ENCODE peak calls at places on chromosomes 3 and 15, in five cellular contexts. J is activated T-cell treated with anti-CD3 and anti-CD28 coated beads, Interleukin-2, amount 50 U/mL, for 72 hours; P is EH; W is iris pigment epithelial cell; F is NCI-H1417. I is an unnamed sample.

GRCh38 chr3:96712792-96713191 is 101.6 kb upstream of the EPHA6 start:
- DNase-seq in F (no peak), J (no peak), W (no peak), P (no peak), I (no peak)

GRCh38 chr3:25080461-25080860 is 347.6 kb upstream of the RARB start:
- DNase-seq in W (peak), F (no peak), J (no peak), P (peak), I (peak)

GRCh38 chr15:38145671-38146111 is 106.9 kb upstream of the SPRED1 start:
- DNase-seq in F (no peak), P (no peak), W (no peak), J (no peak), I (no peak)

GRCh38 chr3:78268716-78269668 is 1229.1 kb downstream of the ROBO2 start:
- DNase-seq in F (no peak), P (peak), W (no peak), J (no peak), I (no peak)

GRCh38 chr3:135172191-135172869 is 377.3 kb downstream of the EPHB1 start:
- DNase-seq in F (no peak), P (no peak), W (no peak), J (no peak), I (no peak)

GRCh38 chr15:94352940-94353820 is 121.8 kb downstream of the MCTP2 start:
- DNase-seq in J (no peak), W (no peak), P (peak), F (no peak), I (no peak)

GRCh38 chr3:13106308-13106970 is 33.2 kb upstream of the IQSEC1 start:
- DNase-seq in F (no peak), W (no peak), J (no peak), P (peak), I (no peak)

GRCh38 chr3:30098656-30099454 is 507.5 kb upstream of the TGFBR2 start:
- DNase-seq in W (peak), J (no peak), P (peak), F (no peak), I (peak)

GRCh38 chr3:183895296-183895695 is 10.6 kb upstream of the PARL start:
- DNase-seq in W (peak), P (peak), F (peak), J (peak), I (peak)

GRCh38 chr3:126392246-126392645 is 2.5 kb upstream of the CFAP100 start:
- DNase-seq in J (no peak), W (no peak), P (no peak), F (no peak), I (no peak)

GRCh38 chr3:9402410-9403228 is 5.2 kb downstream of the SETD5 start:
- DNase-seq in P (no peak), F (peak), J (no peak), W (peak), I (no peak)

GRCh38 chr3:58068126-58068809 is 60.0 kb downstream of the FLNB start:
- DNase-seq in F (no peak), P (no peak), J (no peak), W (no peak), I (no peak)